ENCODE peak calls at places on chromosomes 4 and X, in six cellular contexts. C is colonic mucosa; V is SW480; F is posterior cingulate gyrus; S is stimulated activated effector memory CD8-positive, alpha-beta T cell treated with anti-CD3 and anti-CD28 coated beads, Interleukin-12 subunit alpha, Interleukin-12 subunit beta, amount 100 ng/mL, for 72 hours; E is T-helper 1 cell. M is an unnamed sample.

GRCh38 chrX:40207626-40208025 is 109.9 kb upstream of the BCOR start:
- DNase-seq in S (peak), F (no peak), V (peak), C (no peak), E (peak), M (no peak)

GRCh38 chrX:68175569-68175968 is 257.7 kb downstream of the OPHN1 start:
- DNase-seq in V (no peak), C (no peak), S (no peak), E (no peak), F (no peak), M (no peak)

GRCh38 chr4:48300004-48300403 is 30.4 kb upstream of the TEC start:
- DNase-seq in E (no peak), V (no peak), F (no peak), S (no peak), C (no peak), M (no peak)

GRCh38 chrX:1581132-1581531 is 10.3 kb upstream of the AKAP17A start:
- DNase-seq in S (peak), V (peak), E (peak), C (peak), F (no peak), M (peak)

GRCh38 chrX:130645955-130646583 is 244.3 kb downstream of the RBMX2 start:
- DNase-seq in F (no peak), C (peak), E (no peak), V (no peak), S (no peak), M (no peak)

GRCh38 chr4:104642521-104642920 is 147.8 kb upstream of the CXXC4 start:
- DNase-seq in F (no peak), S (no peak), V (no peak), E (no peak), C (no peak), M (no peak)

GRCh38 chr4:56681158-56681848 is at the start of gene HOPX:
- DNase-seq in V (peak), E (peak), F (no peak), S (peak), C (no peak), M (no peak)

GRCh38 chr4:137420901-137421384 is 111.4 kb downstream of the PCDH18 start:
- DNase-seq in F (no peak), C (no peak), E (no peak), S (no peak), V (no peak), M (no peak)

GRCh38 chrX:140764401-140764919 is 54.9 kb downstream of the LINC00632 start:
- DNase-seq in S (no peak), V (no peak), E (no peak), C (no peak), F (peak), M (no peak)

GRCh38 chrX:9555354-9555753 is 90.5 kb downstream of the TBL1X start:
- DNase-seq in V (no peak), S (no peak), C (no peak), F (no peak), E (no peak), M (no peak)

GRCh38 chr4:38092701-38093100 is 132.5 kb downstream of the PTTG2 start:
- DNase-seq in E (no peak), F (no peak), V (no peak), C (no peak), S (no peak), M (no peak)

GRCh38 chrX:40262641-40263560 is 165.1 kb upstream of the BCOR start:
- DNase-seq in V (peak), C (no peak), E (no peak), F (no peak), S (no peak), M (no peak)

GRCh38 chrX:87525771-87526229 is 8.2 kb downstream of the KLHL4 start:
- DNase-seq in F (no peak), V (peak), E (no peak), S (no peak), C (no peak), M (no peak)

GRCh38 chr4:175946472-175947116 is 119.0 kb upstream of the WDR17 start:
- DNase-seq in V (no peak), F (peak), S (no peak), C (no peak), E (peak), M (no peak)

GRCh38 chrX:154515803-154516654 is at the start of gene FAM3A:
- DNase-seq in E (peak), C (peak), V (peak), F (peak), S (peak), M (peak)

GRCh38 chr4:179145746-179146530 is 1703.7 kb upstream of the AGA start:
- DNase-seq in E (no peak), C (no peak), S (no peak), V (no peak), F (no peak), M (no peak)

GRCh38 chr4:147103403-147103946 is 157.8 kb upstream of the TTC29 start:
- DNase-seq in C (no peak), S (no peak), V (no peak), E (no peak), F (no peak), M (no peak)

GRCh38 chrX:150984164-150984824 is 1.2 kb downstream of the HMGB3 start:
- DNase-seq in V (no peak), C (no peak), F (no peak), S (peak), E (no peak), M (no peak)

GRCh38 chr4:7425591-7426468 is 8.9 kb downstream of the PSAPL1 start:
- DNase-seq in F (no peak), V (no peak), C (no peak), S (no peak), E (no peak), M (no peak)

GRCh38 chr4:177128306-177128705 is 181.4 kb upstream of the NEIL3 start:
- DNase-seq in C (no peak), E (no peak), V (no peak), F (no peak), S (no peak), M (no peak)

GRCh38 chrX:107673933-107674479 is 45.7 kb downstream of the PRPS1 start:
- DNase-seq in F (no peak), E (peak), S (peak), C (peak), V (peak), M (peak)

GRCh38 chr4:7161721-7162214 is 30.6 kb upstream of the SORCS2 start:
- DNase-seq in E (no peak), C (peak), F (no peak), S (no peak), V (no peak), M (peak)

GRCh38 chrX:19382500-19383145 is 38.9 kb downstream of the PDHA1 start:
- DNase-seq in V (peak), F (peak), E (peak), S (peak), C (peak), M (peak)

GRCh38 chr4:120858776-120859175 is 63.8 kb downstream of the PRDM5 start:
- DNase-seq in F (no peak), V (no peak), E (no peak), S (no peak), C (no peak), M (no peak)

GRCh38 chr4:13580018-13580417 is 35.7 kb upstream of the NKX3-2 start:
- DNase-seq in F (no peak), C (no peak), V (no peak), S (no peak), E (no peak), M (no peak)

GRCh38 chrX:129875669-129876068 is 30.3 kb upstream of the UTP14A start:
- DNase-seq in V (peak), E (no peak), F (no peak), C (no peak), S (no peak), M (no peak)

GRCh38 chr4:108601517-108601916 is 18.9 kb upstream of the RPL34 start:
- DNase-seq in E (no peak), V (no peak), C (no peak), F (no peak), S (no peak), M (no peak)

GRCh38 chr4:158193171-158193749 is 17.0 kb upstream of the TMEM144 start:
- DNase-seq in C (no peak), S (no peak), V (peak), F (no peak), E (no peak), M (no peak)

GRCh38 chr4:105182211-105182610 is 35.5 kb downstream of the TET2 start:
- DNase-seq in V (no peak), E (no peak), C (no peak), F (no peak), S (no peak), M (no peak)

M was measured in Peyer's patch.